ENCODE peak calls at places on chromosomes 16 and 17, in seven cellular contexts. R is ovary, Q is A549, J is stomach, T is sigmoid colon, H is transverse colon, W is H1. K is an unnamed sample.

GRCh38 chr16:77946834-77947233 is 75.5 kb upstream of the CLEC3A start:
- DNase-seq in R (no peak), Q (no peak), J (no peak), T (no peak), H (no peak), W (no peak), K (no peak)

GRCh38 chr16:28011223-28011622 is 52.3 kb downstream of the GSG1L start:
- DNase-seq in R (no peak), Q (no peak), J (no peak), T (no peak), H (no peak), W (no peak), K (no peak)

GRCh38 chr16:4496305-4496704 is 20.1 kb downstream of the HMOX2 start:
- DNase-seq in R (no peak), Q (peak), J (no peak), T (no peak), H (no peak), W (no peak), K (no peak)

GRCh38 chr17:31586946-31587345 is 195.5 kb downstream of the RAB11FIP4 start:
- DNase-seq in R (no peak), Q (no peak), J (no peak), T (peak), H (no peak), W (no peak), K (no peak)

GRCh38 chr17:17792551-17793377 is 44.0 kb downstream of the SREBF1 start:
- DNase-seq in R (peak), Q (no peak), J (peak), T (no peak), H (no peak), W (no peak), K (no peak)

GRCh38 chr17:16934836-16935235 is 37.1 kb downstream of the TNFRSF13B start:
- DNase-seq in R (no peak), Q (no peak), J (no peak), T (peak), H (no peak), W (no peak), K (peak)

GRCh38 chr16:11675561-11676511 is 7.6 kb downstream of the SNN start:
- DNase-seq in R (no peak), Q (peak), J (peak), T (peak), H (peak), W (no peak), K (no peak)

GRCh38 chr16:85770741-85771140 is 19.8 kb upstream of the C16orf74 start:
- DNase-seq in R (no peak), Q (no peak), J (no peak), T (no peak), H (no peak), W (no peak), K (no peak)

GRCh38 chr17:21772321-21772720 is 80.0 kb downstream of the KCNJ18 start:
- DNase-seq in R (no peak), Q (no peak), J (no peak), T (no peak), H (no peak), W (no peak), K (no peak)

GRCh38 chr16:23282508-23282907 is 19.6 kb upstream of the SCNN1B start:
- DNase-seq in R (no peak), Q (no peak), J (no peak), T (no peak), H (no peak), W (no peak), K (no peak)

GRCh38 chr16:31467151-31467550 is 4.8 kb upstream of the TGFB1I1 start:
- DNase-seq in R (peak), Q (no peak), J (no peak), T (peak), H (no peak), W (no peak), K (no peak)

GRCh38 chr17:62629556-62630364 is 2.3 kb downstream of the MRC2 start:
- DNase-seq in R (no peak), Q (no peak), J (no peak), T (peak), H (no peak), W (no peak), K (no peak)

GRCh38 chr17:1948517-1948825 is 76.7 kb downstream of the RTN4RL1 start:
- DNase-seq in R (no peak), Q (no peak), J (no peak), T (no peak), H (no peak), W (no peak), K (no peak)

GRCh38 chr17:48047113-48047740 is 932 bp upstream of the NFE2L1 start:
- DNase-seq in R (no peak), Q (peak), J (no peak), T (peak), H (no peak), W (no peak), K (no peak)

GRCh38 chr16:53465606-53466290 is 31.5 kb downstream of the RBL2 start:
- DNase-seq in R (no peak), Q (peak), J (no peak), T (no peak), H (no peak), W (no peak), K (no peak)

GRCh38 chr17:82297804-82298537 is 19.4 kb downstream of the CD7 start:
- DNase-seq in R (peak), Q (peak), J (peak), T (peak), H (peak), W (no peak), K (peak)
- H3K27ac ChIP-seq in R (peak), Q (peak), J (peak), T (peak), H (peak), W (no peak), K (peak)

GRCh38 chr17:77958716-77959215 is 263 bp downstream of the TNRC6C start:
- DNase-seq in R (no peak), Q (no peak), J (no peak), T (no peak), H (no peak), W (no peak), K (no peak)

GRCh38 chr17:77959926-77960521 is 1.5 kb downstream of the TNRC6C start:
- DNase-seq in R (no peak), Q (no peak), J (no peak), T (no peak), H (no peak), W (no peak), K (no peak)

GRCh38 chr17:77959216-77959925 is 868 bp downstream of the TNRC6C start:
- DNase-seq in R (peak), Q (no peak), J (peak), T (no peak), H (peak), W (no peak), K (no peak)

GRCh38 chr17:77957215-77957868 is 1.2 kb upstream of the TNRC6C start:
- DNase-seq in R (no peak), Q (peak), J (no peak), T (no peak), H (no peak), W (no peak), K (no peak)

GRCh38 chr17:77957869-77958715 is at the start of gene TNRC6C:
- DNase-seq in R (peak), Q (peak), J (peak), T (peak), H (peak), W (peak), K (peak)
- TF ChIP-seq EP300 in R (peak), Q (no peak), J (no peak), T (no peak), H (peak), W (no peak), K (no peak)

GRCh38 chr16:68736561-68736960 is 531 bp upstream of the CDH1 start:
- DNase-seq in R (no peak), Q (no peak), J (no peak), T (no peak), H (no peak), W (no peak), K (no peak)

GRCh38 chr16:68737730-68738590 is 868 bp downstream of the CDH1 start:
- DNase-seq in R (peak), Q (peak), J (peak), T (no peak), H (peak), W (no peak), K (no peak)

GRCh38 chr16:68739964-68740627 is 3.0 kb downstream of the CDH1 start:
- DNase-seq in R (no peak), Q (peak), J (no peak), T (no peak), H (no peak), W (no peak), K (no peak)

GRCh38 chr16:68734782-68735181 is 2.3 kb upstream of the CDH1 start:
- DNase-seq in R (no peak), Q (no peak), J (no peak), T (no peak), H (no peak), W (no peak), K (no peak)

DNA sequence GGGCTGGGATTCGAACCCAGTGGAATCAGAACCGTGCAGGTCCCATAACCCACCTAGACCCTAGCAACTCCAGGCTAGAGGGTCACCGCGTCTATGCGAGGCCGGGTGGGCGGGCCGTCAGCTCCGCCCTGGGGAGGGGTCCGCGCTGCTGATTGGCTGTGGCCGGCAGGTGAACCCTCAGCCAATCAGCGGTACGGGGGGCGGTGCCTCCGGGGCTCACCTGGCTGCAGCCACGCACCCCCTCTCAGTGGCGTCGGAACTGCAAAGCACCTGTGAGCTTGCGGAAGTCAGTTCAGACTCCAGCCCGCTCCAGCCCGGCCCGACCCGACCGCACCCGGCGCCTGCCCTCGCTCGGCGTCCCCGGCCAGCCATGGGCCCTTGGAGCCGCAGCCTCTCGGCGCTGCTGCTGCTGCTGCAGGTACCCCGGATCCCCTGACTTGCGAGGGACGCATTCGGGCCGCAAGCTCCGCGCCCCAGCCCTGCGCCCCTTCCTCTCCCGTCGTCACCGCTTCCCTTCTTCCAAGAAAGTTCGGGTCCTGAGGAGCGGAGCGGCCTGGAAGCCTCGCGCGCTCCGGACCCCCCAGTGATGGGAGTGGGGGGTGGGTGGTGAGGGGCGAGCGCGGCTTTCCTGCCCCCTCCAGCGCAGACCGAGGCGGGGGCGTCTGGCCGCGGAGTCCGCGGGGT is at the start of gene CDH1:
- DNase-seq in R (peak), Q (no peak), J (peak), T (no peak), H (peak), W (peak), K (peak)
- H3K27ac ChIP-seq in R (no peak), Q (peak), J (peak), T (no peak), H (peak), W (peak), K (peak)

DNA sequence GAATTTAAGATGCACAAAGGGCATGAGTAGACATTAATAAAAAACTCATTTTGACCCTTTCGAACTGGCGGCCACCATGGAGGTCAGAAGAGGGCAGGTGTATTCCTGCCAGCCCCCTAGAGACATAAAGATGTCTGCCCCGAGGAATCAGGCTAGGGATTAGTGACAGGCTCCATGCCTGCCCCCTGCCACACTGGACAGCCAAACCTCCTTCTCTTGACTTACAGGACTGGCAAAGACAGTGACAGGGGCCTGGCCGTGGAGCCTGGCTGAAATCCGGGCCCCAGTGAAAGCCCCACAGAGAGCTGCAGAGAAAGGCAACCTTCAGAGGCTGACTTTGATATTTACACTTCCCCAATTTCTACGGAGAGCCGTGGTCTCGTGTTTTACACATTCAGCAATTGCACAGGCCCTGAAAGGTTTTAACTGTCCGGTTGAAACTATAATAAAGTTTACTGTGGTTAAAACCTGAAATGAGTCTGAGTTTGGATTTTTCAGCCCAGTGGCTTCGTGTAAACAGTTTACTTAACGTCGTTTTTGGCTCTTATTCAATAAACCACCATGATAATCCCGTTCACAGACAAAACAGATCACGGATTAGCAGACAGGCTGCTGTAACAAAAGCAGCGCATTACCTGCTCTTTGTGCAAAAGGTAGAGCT is 243.9 kb upstream of the MYOCD start:
- DNase-seq in R (peak), Q (no peak), J (no peak), T (no peak), H (no peak), W (no peak), K (no peak)
- TF ChIP-seq EP300 in R (no peak), Q (no peak), J (no peak), T (no peak), H (no peak), W (no peak), K (no peak)

GRCh38 chr16:81651758-81652718 is 127.1 kb upstream of the PLCG2 start:
- DNase-seq in R (peak), Q (no peak), J (no peak), T (no peak), H (no peak), W (no peak), K (no peak)

GRCh38 chr16:81652798-81653505 is 126.1 kb upstream of the PLCG2 start:
- DNase-seq in R (no peak), Q (no peak), J (no peak), T (no peak), H (peak), W (no peak), K (no peak)

GRCh38 chr16:81649561-81649960 is 129.5 kb upstream of the PLCG2 start:
- DNase-seq in R (no peak), Q (no peak), J (no peak), T (no peak), H (no peak), W (no peak), K (no peak)

GRCh38 chr16:81650281-81650680 is 128.8 kb upstream of the PLCG2 start:
- DNase-seq in R (no peak), Q (no peak), J (no peak), T (no peak), H (no peak), W (no peak), K (no peak)

DNA sequence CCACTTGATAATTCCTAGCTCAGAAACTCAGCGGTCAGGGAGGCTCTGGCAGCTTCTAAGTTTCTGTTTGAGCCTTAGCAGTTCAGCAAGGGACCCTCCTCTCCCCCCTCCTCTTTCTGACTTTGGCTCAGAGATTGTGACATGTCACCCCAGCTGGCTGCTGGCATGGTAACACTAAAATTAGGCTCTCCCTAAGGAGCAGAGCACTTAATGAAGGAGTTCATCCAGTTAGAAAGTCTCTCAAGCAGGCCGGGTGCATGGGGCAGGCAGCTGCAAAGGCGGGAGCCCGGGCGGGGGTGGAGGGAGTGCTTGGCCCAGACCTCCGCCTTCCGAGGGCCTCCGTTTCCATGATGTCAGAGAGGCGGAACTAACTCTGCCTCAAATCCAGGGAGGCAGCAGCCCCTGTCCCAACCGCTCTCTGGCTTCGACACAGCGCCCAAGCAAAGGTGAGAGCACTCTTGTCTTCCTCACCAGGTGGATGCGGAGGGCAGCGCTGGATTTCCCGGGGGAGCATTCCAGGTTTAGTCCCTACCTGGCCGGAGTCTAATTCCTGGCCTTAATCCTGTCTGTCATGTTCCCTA is 128.0 kb upstream of the PLCG2 start:
- DNase-seq in R (peak), Q (no peak), J (peak), T (peak), H (peak), W (no peak), K (no peak)
- H3K27ac ChIP-seq in R (peak), Q (peak), J (peak), T (peak), H (peak), W (no peak), K (peak)

DNA sequence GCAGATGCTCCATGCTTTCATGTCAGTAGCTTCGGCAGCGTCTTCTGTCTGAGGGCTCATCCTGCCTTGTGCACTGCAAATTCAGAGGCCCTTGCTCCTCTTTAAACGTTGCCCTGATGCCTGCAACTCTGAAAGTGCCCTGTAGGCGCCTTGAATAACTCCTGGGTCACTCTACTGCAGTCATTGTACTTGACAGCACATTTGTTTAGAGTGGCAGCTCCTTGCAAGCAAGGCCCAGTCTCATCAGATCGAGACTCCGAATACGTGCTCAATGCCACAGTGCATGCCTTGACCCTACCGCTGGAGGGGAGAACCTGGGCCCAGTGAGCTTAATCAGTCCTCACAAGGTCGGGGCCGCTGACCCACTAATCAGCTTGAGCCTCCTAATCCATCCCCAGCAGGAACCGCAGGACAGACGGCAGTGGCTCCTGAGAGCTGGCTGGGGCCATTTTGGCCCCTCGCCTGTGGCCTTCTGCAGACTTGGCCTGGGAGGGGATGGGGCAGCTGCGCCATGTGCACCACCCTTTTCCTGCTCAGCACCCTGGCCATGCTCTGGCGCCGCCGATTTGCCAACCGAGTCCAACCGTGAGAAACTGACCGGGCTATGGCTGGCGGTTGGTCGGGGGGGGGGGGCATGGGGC is at the start of gene PRCD:
- DNase-seq in R (peak), Q (peak), J (no peak), T (no peak), H (no peak), W (no peak), K (no peak)
- TF ChIP-seq EP300 in R (no peak), Q (no peak), J (no peak), T (no peak), H (no peak), W (no peak), K (no peak)

DNA sequence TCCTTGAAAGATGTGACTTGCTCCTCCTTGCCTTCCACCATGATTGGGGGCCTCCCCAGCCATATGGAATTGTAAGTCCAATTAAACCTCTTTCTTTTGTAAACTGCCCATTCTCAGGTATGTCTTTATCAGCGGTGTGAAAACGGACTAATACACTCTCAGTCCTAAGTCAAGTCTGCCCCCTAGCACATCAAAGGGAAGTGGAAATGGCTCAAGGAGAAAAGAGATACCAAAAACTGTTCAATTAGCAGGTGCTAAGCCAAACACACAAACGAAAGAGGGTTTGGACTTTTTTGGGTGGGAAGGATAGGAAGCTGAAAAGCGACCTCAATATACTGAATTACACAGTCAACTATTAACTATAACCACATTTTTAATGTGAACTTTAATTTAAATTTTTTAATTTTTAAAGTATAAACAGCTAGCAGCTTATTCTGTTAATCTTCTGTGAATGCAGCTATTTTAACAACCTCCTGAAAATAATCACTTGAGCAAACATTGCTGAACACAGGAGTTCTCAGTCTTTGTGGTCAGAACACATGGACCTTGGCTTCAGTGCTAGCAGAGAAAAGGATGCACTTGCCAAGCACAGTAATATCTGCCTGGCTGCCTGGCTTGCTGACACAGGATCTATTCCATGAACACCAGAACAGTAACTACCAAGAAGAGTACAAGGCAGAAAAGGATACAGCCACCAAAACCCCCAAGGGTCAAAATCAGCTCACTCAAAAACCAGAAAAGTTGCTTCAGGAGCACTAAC is 10.9 kb downstream of the ZNF18 start:
- DNase-seq in R (no peak), Q (no peak), J (no peak), T (no peak), H (no peak), W (no peak), K (no peak)
- H3K27ac ChIP-seq in R (no peak), Q (no peak), J (no peak), T (no peak), H (no peak), W (no peak), K (peak)